ENCODE peak calls at places on chromosomes 12 and 14, in four cellular contexts. D, V, Q and J are unnamed samples.

GRCh38 chr12:130142736-130143135 is 19.5 kb upstream of the FZD10 start:
- DNase-seq in D (no peak), V (no peak), Q (no peak), J (no peak)

GRCh38 chr14:54727929-54728328 is 161.0 kb downstream of the SAMD4A start:
- DNase-seq in D (no peak), V (no peak), Q (no peak), J (no peak)

GRCh38 chr12:112828534-112828933 is 37.0 kb downstream of the RPH3A start:
- DNase-seq in D (no peak), V (no peak), Q (no peak), J (no peak)

GRCh38 chr12:123142948-123143752 is 7.7 kb downstream of the PITPNM2 start:
- DNase-seq in D (no peak), V (no peak), Q (peak), J (no peak)

GRCh38 chr12:15701721-15702156 is 87.4 kb downstream of the EPS8 start:
- DNase-seq in D (no peak), V (no peak), Q (no peak), J (no peak)

GRCh38 chr14:24310666-24311604 is at the start of gene LTB4R:
- DNase-seq in D (peak), V (no peak), Q (no peak), J (peak)

GRCh38 chr12:116370886-116371580 is 93.5 kb upstream of the MED13L start:
- DNase-seq in D (no peak), V (no peak), Q (no peak), J (no peak)

GRCh38 chr12:50621435-50622304 is 116.9 kb downstream of the DIP2B start:
- DNase-seq in D (no peak), V (no peak), Q (no peak), J (no peak)

GRCh38 chr12:51392556-51393237 is 1.5 kb upstream of the GALNT6 start:
- DNase-seq in D (no peak), V (no peak), Q (no peak), J (no peak)

GRCh38 chr12:79020106-79020505 is 155.5 kb downstream of the SYT1 start:
- DNase-seq in D (no peak), V (no peak), Q (no peak), J (no peak)

GRCh38 chr12:76080017-76080728 is 4.3 kb downstream of the NAP1L1 start:
- DNase-seq in D (no peak), V (no peak), Q (no peak), J (no peak)

GRCh38 chr12:45934956-45935355 is 55.4 kb downstream of the SCAF11 start:
- DNase-seq in D (no peak), V (no peak), Q (no peak), J (no peak)

GRCh38 chr12:39803151-39803550 is 183.5 kb upstream of the ABCD2 start:
- DNase-seq in D (no peak), V (no peak), Q (no peak), J (no peak)

GRCh38 chr14:35438910-35439713 is 34.6 kb upstream of the NFKBIA start:
- DNase-seq in D (no peak), V (peak), Q (peak), J (no peak)

GRCh38 chr14:35961697-35962274 is 135.6 kb downstream of the BRMS1L start:
- DNase-seq in D (no peak), V (no peak), Q (no peak), J (no peak)

GRCh38 chr14:101361451-101362433 is 199.6 kb upstream of the DIO3 start:
- DNase-seq in D (no peak), V (no peak), Q (peak), J (no peak)

GRCh38 chr12:11228268-11228879 is 41.1 kb downstream of the PRB3 start:
- DNase-seq in D (peak), V (peak), Q (peak), J (peak)

GRCh38 chr12:11108862-11109261 is 16.7 kb upstream of the TAS2R43 start:
- DNase-seq in D (no peak), V (no peak), Q (no peak), J (no peak)

GRCh38 chr12:65728913-65729793 is 95.1 kb upstream of the HMGA2 start:
- DNase-seq in D (no peak), V (no peak), Q (no peak), J (no peak)

GRCh38 chr12:124231980-124232653 is 62.8 kb upstream of the RFLNA start:
- DNase-seq in D (no peak), V (no peak), Q (no peak), J (no peak)

GRCh38 chr14:26056232-26056631 is 541.6 kb downstream of the NOVA1 start:
- DNase-seq in D (no peak), V (no peak), Q (no peak), J (no peak)

GRCh38 chr12:52323416-52324067 is 2.3 kb upstream of the KRT83 start:
- DNase-seq in D (no peak), V (no peak), Q (no peak), J (no peak)

GRCh38 chr12:26121841-26122680 is 2.8 kb downstream of the BHLHE41 start:
- DNase-seq in D (no peak), V (no peak), Q (peak), J (peak)

GRCh38 chr12:26153421-26154154 is 28.8 kb upstream of the BHLHE41 start:
- DNase-seq in D (no peak), V (no peak), Q (no peak), J (no peak)

GRCh38 chr12:46669720-46670119 is 156.1 kb downstream of the SLC38A4 start:
- DNase-seq in D (no peak), V (no peak), Q (no peak), J (no peak)

GRCh38 chr12:93279849-93280412 is 97.8 kb upstream of the NUDT4 start:
- DNase-seq in D (no peak), V (no peak), Q (no peak), J (no peak)

GRCh38 chr12:113075137-113075683 is 18.7 kb downstream of the DTX1 start:
- DNase-seq in D (peak), V (peak), Q (no peak), J (no peak)

GRCh38 chr14:74202113-74202512 is 37.1 kb upstream of the VSX2 start:
- DNase-seq in D (no peak), V (no peak), Q (no peak), J (no peak)

GRCh38 chr12:57380300-57380699 is 50.5 kb downstream of the R3HDM2 start:
- DNase-seq in D (no peak), V (no peak), Q (no peak), J (peak)

GRCh38 chr12:84135879-84136278 is 776.7 kb downstream of the SLC6A15 start:
- DNase-seq in D (no peak), V (no peak), Q (no peak), J (no peak)

GRCh38 chr14:99230271-99231141 is 41.5 kb downstream of the BCL11B start:
- DNase-seq in D (no peak), V (no peak), Q (peak), J (no peak)

GRCh38 chr14:69685716-69686115 is 74.3 kb downstream of the SUSD6 start:
- DNase-seq in D (no peak), V (no peak), Q (no peak), J (no peak)

GRCh38 chr14:31127690-31128089 is 79.9 kb downstream of the HECTD1 start:
- DNase-seq in D (no peak), V (no peak), Q (no peak), J (no peak)

GRCh38 chr14:72535485-72535884 is 358.4 kb downstream of the DPF3 start:
- DNase-seq in D (no peak), V (peak), Q (no peak), J (peak)

GRCh38 chr12:3114671-3115070 is 37.5 kb downstream of the TSPAN9 start:
- DNase-seq in D (no peak), V (no peak), Q (no peak), J (no peak)

GRCh38 chr12:132393245-132393795 is 63.9 kb upstream of the GALNT9 start:
- DNase-seq in D (no peak), V (no peak), Q (peak), J (no peak)

GRCh38 chr12:52551466-52551865 is 1.5 kb downstream of the KRT71 start:
- DNase-seq in D (no peak), V (no peak), Q (no peak), J (no peak)

GRCh38 chr14:83632375-83632774 is 1897.6 kb upstream of the FLRT2 start:
- DNase-seq in D (no peak), V (no peak), Q (no peak), J (peak)

GRCh38 chr14:29282169-29282568 is 515.6 kb downstream of the FOXG1 start:
- DNase-seq in D (no peak), V (no peak), Q (no peak), J (no peak)

GRCh38 chr14:71105177-71105576 is 197.9 kb downstream of the PCNX1 start:
- DNase-seq in D (no peak), V (no peak), Q (no peak), J (no peak)

GRCh38 chr14:71107921-71108320 is 200.7 kb downstream of the PCNX1 start:
- DNase-seq in D (no peak), V (no peak), Q (no peak), J (no peak)

GRCh38 chr14:71108398-71109114 is 201.3 kb downstream of the PCNX1 start:
- DNase-seq in D (no peak), V (no peak), Q (no peak), J (no peak)

DNA sequence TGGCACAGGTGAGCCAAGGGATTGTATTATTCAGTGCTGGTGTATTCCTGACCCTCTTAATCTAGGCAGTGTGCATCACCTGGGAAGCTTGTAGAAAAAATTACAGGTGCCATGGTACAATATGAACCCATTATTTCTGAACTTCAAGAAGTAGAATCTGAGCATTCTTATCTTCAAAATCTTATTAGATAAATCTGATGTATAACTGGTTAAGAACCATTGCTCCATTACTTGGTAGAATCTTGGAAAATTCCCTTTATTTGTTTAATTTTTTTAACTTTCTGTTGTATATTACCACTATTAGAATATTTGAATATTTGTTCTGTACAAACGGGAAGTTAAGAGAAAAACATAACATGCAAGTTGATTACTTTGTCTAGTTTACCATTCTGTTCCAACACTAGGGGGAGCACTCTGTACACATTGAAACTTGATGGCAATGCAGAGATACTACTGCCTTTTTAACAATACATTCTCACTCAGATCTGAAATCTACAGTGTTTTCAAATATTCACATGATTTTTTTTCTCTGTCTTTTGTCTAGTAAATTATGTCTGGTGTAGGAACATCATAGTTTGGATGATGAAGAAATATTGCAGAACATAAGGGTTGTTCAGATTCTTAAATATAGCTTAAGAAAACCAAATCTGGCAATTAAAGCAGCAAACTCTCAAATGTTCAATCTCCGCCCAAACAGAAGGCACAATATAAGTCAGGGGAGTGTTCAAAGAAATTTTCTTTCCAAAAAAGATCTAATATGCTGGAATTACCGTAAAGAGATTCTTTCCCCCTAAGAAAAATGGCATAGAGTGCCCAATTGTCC is 196.6 kb downstream of the PCNX1 start:
- DNase-seq in D (peak), V (peak), Q (peak), J (peak)
- TF ChIP-seq SPI1 in D (no peak), V (no peak), Q (no peak), J (no peak)

GRCh38 chr12:18165422-18165871 is 75.5 kb upstream of the RERGL start:
- DNase-seq in D (no peak), V (peak), Q (no peak), J (no peak)
- TF ChIP-seq SPI1 in D (no peak), V (no peak), Q (no peak), J (no peak)

GRCh38 chr12:5688226-5688625 is 256.3 kb downstream of the NTF3 start:
- DNase-seq in D (no peak), V (no peak), Q (no peak), J (no peak)
- TF ChIP-seq SPI1 in D (no peak), V (no peak), Q (no peak), J (no peak)

GRCh38 chr12:87756111-87756510 is 273.1 kb downstream of the C12orf50 start:
- DNase-seq in D (no peak), V (no peak), Q (no peak), J (no peak)
- TF ChIP-seq SPI1 in D (no peak), V (no peak), Q (no peak), J (no peak)

GRCh38 chr14:76985021-76985420 is 43.5 kb downstream of the IRF2BPL start:
- DNase-seq in D (no peak), V (no peak), Q (no peak), J (no peak)
- TF ChIP-seq SPI1 in D (no peak), V (no peak), Q (no peak), J (no peak)

GRCh38 chr14:48842785-48843184 is 743.4 kb downstream of the RPS29 start:
- DNase-seq in D (no peak), V (no peak), Q (no peak), J (no peak)
- TF ChIP-seq SPI1 in D (no peak), V (no peak), Q (no peak), J (no peak)

GRCh38 chr14:23006544-23007419 is 3.2 kb downstream of the C14orf93 start:
- DNase-seq in D (peak), V (peak), Q (peak), J (peak)

GRCh38 chr14:23009483-23009938 is 432 bp downstream of the C14orf93 start:
- DNase-seq in D (no peak), V (no peak), Q (no peak), J (no peak)

GRCh38 chr14:23013056-23014054 is 3.4 kb upstream of the C14orf93 start:
- DNase-seq in D (no peak), V (no peak), Q (no peak), J (no peak)

GRCh38 chr14:23008836-23009235 is 1.1 kb downstream of the C14orf93 start:
- DNase-seq in D (no peak), V (no peak), Q (no peak), J (no peak)

DNA sequence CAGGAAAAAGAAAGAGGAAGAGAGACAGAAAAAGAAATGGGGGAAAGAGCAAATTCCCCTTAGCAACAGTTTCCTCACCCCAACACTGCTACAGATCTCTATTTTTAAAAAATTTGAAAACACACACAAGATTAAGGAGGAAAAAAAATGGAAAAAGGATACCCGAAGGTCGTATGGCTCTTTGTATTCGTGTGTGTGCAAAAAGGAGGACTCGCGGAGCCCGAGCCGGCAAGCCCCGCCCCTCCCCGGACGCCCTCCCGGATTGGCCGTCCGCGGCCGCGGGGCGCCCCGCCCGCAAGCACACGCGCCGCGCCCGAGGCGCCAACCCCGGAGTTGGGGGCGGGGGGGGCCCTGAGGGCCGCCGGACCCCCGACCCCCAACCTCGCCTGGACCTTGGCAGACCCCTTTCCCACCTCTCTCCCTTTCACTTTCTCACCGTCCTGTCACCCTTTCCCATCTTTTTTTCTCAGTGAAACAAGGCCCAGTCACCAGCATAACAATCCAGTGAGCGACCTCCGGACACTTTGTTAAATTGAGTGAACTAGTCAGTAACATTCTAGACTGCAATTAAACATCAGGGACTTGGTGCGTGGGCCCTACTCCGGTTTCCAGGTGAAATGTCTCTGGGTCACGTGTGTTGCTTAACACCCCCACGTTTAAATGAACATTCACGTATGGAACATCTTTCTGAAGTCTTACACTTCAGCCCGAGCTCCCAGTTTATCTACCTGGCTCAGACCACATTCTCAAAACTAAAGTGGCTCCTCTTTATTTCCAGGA is at the start of gene C14orf93:
- DNase-seq in D (peak), V (no peak), Q (peak), J (peak)
- TF ChIP-seq SPI1 in D (peak), V (peak), Q (peak), J (peak)

GRCh38 chr12:88577537-88577936 is 2.7 kb downstream of the KITLG start:
- DNase-seq in D (no peak), V (no peak), Q (no peak), J (no peak)

GRCh38 chr12:88579572-88579940 is 715 bp downstream of the KITLG start:
- DNase-seq in D (no peak), V (no peak), Q (no peak), J (peak)

GRCh38 chr12:88578274-88578673 is 2.0 kb downstream of the KITLG start:
- DNase-seq in D (no peak), V (no peak), Q (no peak), J (no peak)

GRCh38 chr12:88579941-88580871 is at the start of gene KITLG:
- DNase-seq in D (peak), V (no peak), Q (peak), J (no peak)

GRCh38 chr12:88578821-88579518 is 1.3 kb downstream of the KITLG start:
- DNase-seq in D (no peak), V (no peak), Q (peak), J (no peak)
- TF ChIP-seq SPI1 in D (no peak), V (no peak), Q (no peak), J (peak)